ENCODE peak calls at places on chromosomes 11 and 22, in five cellular contexts. G is heart left ventricle, M is mesenchymal stem cell, P is thoracic aorta, K is IMR-90. Z is an unnamed sample.

GRCh38 chr11:119671048-119671447 is 58.0 kb downstream of the NECTIN1 start:
- DNase-seq in K (peak; percentile 88), P (no peak), G (peak; percentile 94), M (peak; percentile 80), Z (no peak)

GRCh38 chr11:112085822-112086421 is 634 bp downstream of the TIMM8B start:
- DNase-seq in P (no peak), K (peak; percentile 17), G (no peak), M (peak; percentile 46), Z (no peak)

GRCh38 chr11:78722786-78723185 is 148.1 kb upstream of the NARS2 start:
- DNase-seq in G (no peak), M (no peak), K (peak; percentile 13), P (no peak), Z (no peak)

GRCh38 chr11:96715208-96715607 is 325.4 kb downstream of the JRKL start:
- DNase-seq in K (no peak), G (no peak), M (no peak), P (no peak), Z (no peak)

GRCh38 chr22:47605441-47605840 is 843.0 kb downstream of the TBC1D22A start:
- DNase-seq in K (no peak), P (no peak), M (no peak), G (no peak), Z (no peak)

GRCh38 chr11:27211370-27212127 is 151.5 kb downstream of the CCDC34 start:
- DNase-seq in K (no peak), P (no peak), M (no peak), G (peak; percentile 58), Z (no peak)

GRCh38 chr22:45804986-45805325 is 133.3 kb downstream of the ATXN10 start:
- DNase-seq in G (no peak), P (no peak), K (peak; percentile 98), M (peak; percentile 98), Z (no peak)

GRCh38 chr11:2401436-2401984 is 960 bp downstream of the TSSC4 start:
- DNase-seq in K (no peak), P (no peak), G (no peak), M (no peak), Z (no peak)

GRCh38 chr11:33329705-33330329 is 72.6 kb downstream of the HIPK3 start:
- DNase-seq in K (peak; percentile 72), G (peak; percentile 46), P (no peak), M (peak; percentile 70), Z (no peak)

GRCh38 chr11:18066626-18067025 is 20.6 kb upstream of the TPH1 start:
- DNase-seq in G (no peak), K (peak; percentile 19), P (no peak), M (peak; percentile 26), Z (no peak)

DNA sequence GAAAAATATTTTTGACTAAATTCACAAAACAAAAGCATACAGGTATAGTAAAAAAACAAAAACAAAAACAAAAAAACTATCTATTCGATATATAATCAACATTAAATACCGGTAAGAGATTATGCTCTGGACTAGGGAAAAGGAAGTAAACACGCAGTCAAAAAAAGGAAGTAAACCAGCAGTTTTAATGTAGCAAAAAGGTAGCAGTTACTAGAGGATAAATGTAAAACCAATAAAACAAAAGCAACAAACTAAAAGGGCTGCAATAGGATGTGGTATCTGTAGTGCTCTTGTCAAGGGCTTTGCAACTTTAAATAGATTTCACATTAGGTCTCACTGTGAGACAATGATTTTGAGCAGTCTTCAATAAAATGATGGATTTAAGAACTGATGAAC is 2.4 kb downstream of the TRIM22 start:
- DNase-seq in P (no peak), G (no peak), M (no peak), K (no peak), Z (no peak)
- H3K4me3 ChIP-seq in P (peak overlapping the region; percentile 75), G (peak overlapping the region; percentile 45), M (peak overlapping the region; percentile 86), K (no peak overlapping the region), Z (peak overlapping the region; percentile 64)

DNA sequence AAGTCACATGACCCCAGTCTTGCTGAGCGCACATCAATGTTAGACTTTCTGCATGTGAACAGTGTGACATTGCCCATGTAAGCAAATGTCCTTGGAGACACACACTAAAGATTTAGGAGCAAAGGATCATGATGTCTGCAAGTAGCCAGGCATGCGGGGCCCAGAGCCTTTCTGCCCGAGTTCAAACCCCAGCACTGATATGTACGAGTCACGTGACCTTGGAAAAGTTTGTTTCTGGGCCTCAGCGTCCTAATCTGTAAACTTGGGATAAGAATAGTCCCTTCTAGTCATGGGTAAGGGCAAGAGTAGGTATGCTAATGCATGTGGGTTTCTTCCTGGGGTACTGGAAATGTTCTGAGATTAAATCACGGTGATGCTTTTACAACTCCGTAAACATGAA is 16.8 kb upstream of the PGA3 start:
- DNase-seq in K (no peak), P (no peak), G (no peak), M (no peak), Z (no peak)
- H3K27ac ChIP-seq in K (no peak overlapping the region), P (no peak overlapping the region), G (no peak overlapping the region), M (no peak overlapping the region), Z (no peak overlapping the region)

GRCh38 chr11:130165601-130166456 is 6.2 kb downstream of the ST14 start:
- DNase-seq in G (peak; percentile 39), M (no peak), K (no peak), P (no peak), Z (peak; percentile 29)
- H3K4me3 ChIP-seq in G (no peak overlapping the region), M (no peak overlapping the region), K (no peak overlapping the region), P (no peak overlapping the region), Z (no peak overlapping the region)

DNA sequence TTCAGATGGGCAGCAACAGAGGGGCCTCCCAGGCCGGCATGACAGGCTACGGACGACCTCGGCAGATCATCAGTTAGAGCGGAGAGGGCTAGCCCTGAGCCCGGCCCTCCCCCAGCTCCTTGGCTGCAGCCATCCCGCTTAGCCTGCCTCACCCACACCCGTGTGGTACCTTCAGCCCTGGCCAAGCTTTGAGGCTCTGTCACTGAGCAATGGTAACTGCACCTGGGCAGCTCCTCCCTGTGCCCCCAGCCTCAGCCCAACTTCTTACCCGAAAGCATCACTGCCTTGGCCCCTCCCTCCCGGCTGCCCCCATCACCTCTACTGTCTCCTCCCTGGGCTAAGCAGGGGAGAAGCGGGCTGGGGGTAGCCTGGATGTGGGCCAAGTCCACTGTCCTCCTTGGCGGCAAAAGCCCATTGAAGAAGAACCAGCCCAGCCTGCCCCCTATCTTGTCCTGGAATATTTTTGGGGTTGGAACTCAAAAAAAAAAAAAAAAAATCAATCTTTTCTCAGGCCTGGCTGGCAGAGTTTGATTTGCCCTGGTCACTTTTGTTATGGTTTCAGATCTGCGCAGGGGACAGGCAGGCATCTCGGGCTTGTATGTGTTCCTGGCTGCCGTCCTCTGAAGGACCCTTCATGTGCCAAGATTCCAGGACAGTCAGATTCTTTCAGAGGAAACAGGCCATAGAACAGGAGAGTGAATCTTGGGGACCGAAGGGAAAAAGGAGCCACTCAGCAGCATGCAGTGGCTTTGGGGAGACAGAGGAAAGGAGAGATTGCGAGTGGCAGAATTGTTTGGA is 5.3 kb downstream of the TAGLN start:
- DNase-seq in G (no peak), K (no peak), P (no peak), M (no peak), Z (no peak)
- H3K27ac ChIP-seq in G (no peak overlapping the region), K (peak overlapping the region; percentile 33), P (peak overlapping the region; percentile 99), M (peak overlapping the region; percentile 1), Z (peak overlapping the region; percentile 97)

GRCh38 chr22:22128440-22128839 is 116.1 kb upstream of the VPREB1 start:
- DNase-seq in M (no peak), K (no peak), G (no peak), P (no peak), Z (no peak)

GRCh38 chr22:22125579-22126468 is 118.8 kb upstream of the VPREB1 start:
- DNase-seq in P (no peak), M (no peak), K (no peak), G (no peak), Z (no peak)

GRCh38 chr22:22130956-22131355 is 113.6 kb upstream of the VPREB1 start:
- DNase-seq in P (no peak), G (no peak), M (no peak), K (no peak), Z (no peak)

GRCh38 chr22:22127100-22127499 is 117.5 kb upstream of the VPREB1 start:
- DNase-seq in K (no peak), M (no peak), P (no peak), G (no peak), Z (no peak)

GRCh38 chr22:22129387-22129786 is 115.2 kb upstream of the VPREB1 start:
- DNase-seq in P (no peak), M (no peak), G (no peak), K (no peak), Z (no peak)
- H3K4me3 ChIP-seq in P (no peak overlapping the region), M (no peak overlapping the region), G (no peak overlapping the region), K (no peak overlapping the region), Z (no peak overlapping the region)

GRCh38 chr22:40334060-40334459 is 12.2 kb upstream of the ADSL start:
- DNase-seq in P (no peak), G (no peak), M (no peak), K (no peak), Z (no peak)
- H3K27ac ChIP-seq in P (no peak overlapping the region), G (no peak overlapping the region), M (no peak overlapping the region), K (no peak overlapping the region), Z (no peak overlapping the region)

DNA sequence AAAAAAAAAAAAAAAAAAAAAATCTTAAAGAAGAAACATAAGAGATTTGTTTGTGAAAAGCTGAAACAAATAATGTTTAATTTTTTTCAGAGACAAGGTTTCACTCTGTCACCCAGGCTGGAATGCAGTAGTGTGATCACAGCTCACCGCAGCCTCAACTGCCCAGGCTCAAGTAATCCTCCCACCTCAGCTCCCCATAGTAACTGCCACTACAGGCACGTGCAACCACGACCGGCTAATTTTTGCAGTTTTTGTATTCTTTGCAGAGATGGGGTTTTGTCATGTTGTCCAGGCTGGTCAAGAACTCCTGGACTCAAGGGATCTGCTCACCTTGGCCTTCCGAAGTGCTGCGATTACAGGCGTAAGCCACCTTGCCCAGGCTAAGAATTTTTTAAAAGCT is 2.9 kb downstream of the CLNS1A start:
- DNase-seq in M (no peak), P (no peak), G (no peak), K (no peak), Z (no peak)
- H3K4me3 ChIP-seq in M (no peak overlapping the region), P (no peak overlapping the region), G (no peak overlapping the region), K (no peak overlapping the region), Z (no peak overlapping the region)

DNA sequence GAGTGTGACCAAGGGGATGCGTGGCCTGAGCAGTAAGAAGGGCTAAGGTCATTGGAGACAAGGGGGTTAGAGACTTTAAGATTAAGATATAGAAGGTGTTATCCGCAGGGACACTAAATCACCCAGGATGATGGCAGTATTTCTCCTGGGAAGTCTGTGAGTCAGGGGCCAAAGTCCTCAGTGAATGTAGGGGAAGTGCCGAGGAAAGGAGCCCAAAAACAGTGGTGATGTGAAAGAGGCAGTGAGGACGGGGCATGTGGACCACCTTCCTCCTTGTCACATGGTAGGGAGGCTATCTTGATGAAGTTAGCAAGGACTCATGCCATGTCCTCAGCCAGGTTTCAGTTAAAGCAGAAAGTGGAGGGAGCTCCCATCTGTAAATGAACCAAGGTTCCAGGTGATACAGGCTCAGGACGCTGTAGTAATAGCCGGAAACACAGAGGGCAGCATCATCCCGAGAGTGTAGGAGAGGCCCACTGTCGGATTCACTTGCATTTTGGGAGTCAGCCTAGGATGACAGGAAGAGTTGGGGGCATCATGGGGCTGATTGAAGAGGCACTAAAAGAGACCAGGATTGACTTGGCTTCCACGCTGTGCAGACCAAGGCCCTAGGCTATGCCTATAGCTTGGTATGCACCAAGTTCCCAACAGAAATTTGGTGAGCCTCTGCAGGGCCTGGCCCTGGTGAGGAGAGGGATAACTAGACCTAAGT is 33.5 kb downstream of the WEE1 start:
- DNase-seq in G (no peak), K (no peak), P (no peak), M (no peak), Z (no peak)
- H3K27ac ChIP-seq in G (no peak overlapping the region), K (no peak overlapping the region), P (no peak overlapping the region), M (no peak overlapping the region), Z (no peak overlapping the region)